ENCODE peak calls at places on chromosomes 5 and 9, in five cellular contexts. D is transverse colon; Y is naive thymus-derived CD4-positive, alpha-beta T cell; S is SK-N-MC; C is neural progenitor cell. Z is an unnamed sample. For H3K36me3, the result is how much of the 10 kb centered on the place peaks cover.

GRCh38 chr9:98081477-98082219 is 25.1 kb downstream of the NANS start:
- DNase-seq in D (peak), Y (no peak), S (no peak), C (no peak), Z (no peak)

GRCh38 chr5:111129938-111130337 is 37.8 kb downstream of the WDR36 start:
- DNase-seq in D (no peak), Y (no peak), S (no peak), C (no peak), Z (no peak)

GRCh38 chr9:469672-470040 is 255.0 kb downstream of the DOCK8 start:
- DNase-seq in D (peak), Y (no peak), S (no peak), C (no peak), Z (peak)

GRCh38 chr5:139663752-139664151 is 15.6 kb downstream of the CXXC5 start:
- DNase-seq in D (no peak), Y (no peak), S (no peak), C (no peak), Z (no peak)

GRCh38 chr9:101477736-101478135 is 42.2 kb upstream of the ALDOB start:
- DNase-seq in D (no peak), Y (no peak), S (no peak), C (no peak), Z (no peak)

GRCh38 chr9:87229127-87229526 is 268.5 kb upstream of the DAPK1 start:
- DNase-seq in D (no peak), Y (no peak), S (no peak), C (no peak), Z (no peak)

GRCh38 chr5:33489481-33490067 is 48.8 kb downstream of the TARS1 start:
- DNase-seq in D (no peak), Y (no peak), S (no peak), C (peak), Z (no peak)

GRCh38 chr9:97904725-97905124 is 17.6 kb downstream of the TRMO start:
- DNase-seq in D (no peak), Y (peak), S (no peak), C (no peak), Z (no peak)

GRCh38 chr9:27888661-27889295 is 315.5 kb upstream of the C9orf72 start:
- DNase-seq in D (peak), Y (no peak), S (no peak), C (no peak), Z (peak)

GRCh38 chr5:150751096-150751891 is 7.5 kb downstream of the DCTN4 start:
- DNase-seq in D (no peak), Y (no peak), S (no peak), C (no peak), Z (no peak)
- H3K36me3 ChIP-seq in D (under half), Y (half or more), S (half or more), C (under half), Z (half or more)

GRCh38 chr9:129949821-129950220 is 93.2 kb downstream of the FNBP1 start:
- DNase-seq in D (no peak), Y (no peak), S (no peak), C (no peak), Z (no peak)
- H3K36me3 ChIP-seq in D (under half), Y (under half), S (under half), C (under half), Z (under half)

DNA sequence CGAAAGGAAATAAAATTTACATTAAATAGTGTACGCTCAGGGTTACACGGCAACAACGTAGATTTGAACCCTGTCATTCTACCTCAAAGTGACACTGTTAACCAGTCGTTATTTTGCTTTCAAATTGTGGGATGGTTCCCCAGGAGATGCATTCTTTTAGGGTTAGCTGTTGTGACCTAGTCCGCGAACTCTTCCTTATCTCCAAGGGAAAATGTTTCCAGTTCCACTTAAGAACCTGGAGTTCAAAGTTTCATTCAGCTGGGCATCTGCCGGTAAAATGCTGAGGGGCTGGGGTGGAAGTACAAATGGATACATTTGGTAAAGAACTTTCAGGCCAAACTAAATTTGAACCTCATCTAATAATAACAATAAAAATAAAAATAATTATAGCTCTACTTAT is 264.6 kb downstream of the NR3C1 start:
- DNase-seq in D (no peak), Y (no peak), S (no peak), C (no peak), Z (no peak)
- H3K36me3 ChIP-seq in D (under half), Y (under half), S (under half), C (under half), Z (under half)

DNA sequence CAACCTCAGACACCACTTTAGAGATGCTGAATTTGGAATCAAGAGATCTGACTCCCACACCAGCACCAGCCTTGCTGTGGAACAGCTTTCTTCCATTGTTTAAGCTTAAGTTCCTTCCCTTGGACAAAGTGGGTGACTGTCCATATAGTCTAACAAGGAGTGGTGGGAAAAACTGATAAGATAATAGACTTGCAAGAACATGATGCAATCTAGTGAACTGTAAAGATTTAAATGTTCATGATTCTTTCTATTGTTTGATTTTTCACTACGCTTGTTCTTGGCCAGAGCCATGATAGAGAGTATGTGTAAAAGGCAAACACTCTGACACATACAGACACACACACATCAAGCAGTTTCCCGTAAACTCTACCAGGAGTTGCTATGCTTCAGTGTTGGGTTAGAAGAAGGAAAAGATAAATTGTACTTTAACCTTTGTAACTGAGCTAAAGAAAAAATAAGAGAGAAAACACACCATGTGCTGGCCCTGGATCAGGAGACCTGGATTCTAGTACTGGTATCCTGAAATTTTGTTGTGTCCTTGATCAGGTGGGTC is 94.3 kb downstream of the PAPPA start:
- DNase-seq in D (no peak), Y (no peak), S (no peak), C (no peak), Z (no peak)
- H3K36me3 ChIP-seq in D (under half), Y (under half), S (half or more), C (under half), Z (under half)

DNA sequence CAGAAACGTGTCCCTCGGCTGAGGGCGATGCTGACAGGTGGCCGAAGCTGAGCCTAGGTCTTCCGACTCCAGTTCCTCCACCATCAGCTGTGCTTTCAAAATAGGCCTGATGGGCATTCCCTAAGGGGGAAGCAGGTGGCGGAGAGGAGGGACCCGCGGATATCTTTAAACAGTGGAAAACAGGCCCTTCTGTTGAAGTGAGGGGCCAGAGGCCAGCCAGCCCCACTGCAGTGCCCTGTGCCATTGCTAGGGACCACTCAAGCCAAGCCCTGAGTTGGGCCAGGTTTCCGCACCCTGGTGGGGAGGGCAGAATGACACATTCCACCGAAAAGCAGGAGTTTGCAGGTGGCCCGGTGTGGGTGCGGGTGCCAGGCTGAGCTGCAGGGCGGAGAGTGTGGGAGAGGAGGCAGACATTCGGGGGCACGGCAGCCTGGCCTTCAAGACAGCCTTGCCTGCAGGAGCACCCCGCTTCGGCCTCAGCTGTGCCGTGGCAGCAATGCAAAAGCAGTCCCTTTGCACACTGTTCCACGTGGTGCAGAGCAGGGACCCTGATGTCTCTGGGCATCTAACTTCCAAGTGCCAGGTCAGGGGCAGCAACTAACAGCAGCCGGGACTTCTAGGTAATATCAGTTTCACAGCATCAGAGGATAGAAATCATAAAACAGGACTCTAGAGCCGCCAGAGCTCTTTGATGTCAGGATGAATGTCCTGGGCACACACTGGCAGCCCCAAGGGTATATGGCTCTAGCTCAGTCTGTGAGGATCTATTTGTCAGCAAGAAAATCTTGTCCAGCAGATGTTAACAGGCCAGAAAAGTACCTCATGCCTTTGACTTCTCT is 17.2 kb downstream of the HNRNPH1 start:
- DNase-seq in D (no peak), Y (no peak), S (no peak), C (no peak), Z (no peak)
- H3K36me3 ChIP-seq in D (under half), Y (half or more), S (under half), C (under half), Z (under half)

GRCh38 chr5:43679214-43679613 is 76.2 kb downstream of the NNT start:
- DNase-seq in D (no peak), Y (no peak), S (no peak), C (no peak), Z (no peak)
- H3K36me3 ChIP-seq in D (under half), Y (under half), S (under half), C (under half), Z (under half)

GRCh38 chr9:125153712-125154367 is 10.5 kb upstream of the SCAI start:
- DNase-seq in D (no peak), Y (no peak), S (no peak), C (no peak), Z (no peak)

GRCh38 chr9:125147401-125147951 is 4.1 kb upstream of the SCAI start:
- DNase-seq in D (no peak), Y (no peak), S (no peak), C (no peak), Z (no peak)

GRCh38 chr9:125151730-125152129 is 8.4 kb upstream of the SCAI start:
- DNase-seq in D (no peak), Y (no peak), S (no peak), C (no peak), Z (no peak)

GRCh38 chr9:125146247-125146646 is 2.9 kb upstream of the SCAI start:
- DNase-seq in D (no peak), Y (no peak), S (no peak), C (no peak), Z (no peak)

GRCh38 chr9:125150349-125151245 is 7.3 kb upstream of the SCAI start:
- DNase-seq in D (no peak), Y (no peak), S (no peak), C (no peak), Z (no peak)
- H3K36me3 ChIP-seq in D (under half), Y (half or more), S (under half), C (under half), Z (under half)

Z was measured in WERI-Rb-1.